ENCODE peak calls at places on chromosomes 4 and X, in five cellular contexts. X, L, K, W and F are unnamed samples.

GRCh38 chr4:183436417-183436816 is 8.0 kb upstream of the CDKN2AIP start:
- DNase-seq in X (peak; percentile 35), L (no peak), K (no peak), W (peak; percentile 21), F (no peak)

GRCh38 chrX:74465424-74465823 is 44.1 kb downstream of the SLC16A2 start:
- DNase-seq in X (no peak), L (no peak), K (no peak), W (no peak), F (no peak)

GRCh38 chrX:40062525-40063193 is 35.1 kb downstream of the BCOR start:
- DNase-seq in X (no peak), L (peak; percentile 73), K (no peak), W (no peak), F (no peak)

GRCh38 chr4:97395980-97396562 is 747.2 kb downstream of the STPG2 start:
- DNase-seq in X (no peak), L (no peak), K (no peak), W (no peak), F (no peak)

GRCh38 chr4:73676136-73676535 is 55.9 kb upstream of the RASSF6 start:
- DNase-seq in X (no peak), L (no peak), K (no peak), W (no peak), F (no peak)

GRCh38 chrX:48606091-48606490 is 8.8 kb downstream of the WDR13 start:
- DNase-seq in X (no peak), L (no peak), K (no peak), W (no peak), F (no peak)

GRCh38 chrX:19347916-19348315 is 4.2 kb downstream of the PDHA1 start:
- DNase-seq in X (no peak), L (no peak), K (no peak), W (no peak), F (no peak)

GRCh38 chr4:17690898-17691297 is 76.5 kb downstream of the MED28 start:
- DNase-seq in X (no peak), L (no peak), K (no peak), W (peak; percentile 21), F (no peak)

GRCh38 chr4:118991686-118992085 is 103.0 kb downstream of the SYNPO2 start:
- DNase-seq in X (no peak), L (peak; percentile 36), K (no peak), W (no peak), F (no peak)

GRCh38 chrX:39734174-39734776 is 363.5 kb downstream of the BCOR start:
- DNase-seq in X (no peak), L (no peak), K (no peak), W (peak; percentile 62), F (no peak)

GRCh38 chr4:148893095-148893494 is 450.9 kb upstream of the NR3C2 start:
- DNase-seq in X (no peak), L (no peak), K (no peak), W (no peak), F (no peak)

GRCh38 chr4:40363382-40363920 is 28.3 kb downstream of the CHRNA9 start:
- DNase-seq in X (no peak), L (peak; percentile 28), K (no peak), W (peak; percentile 54), F (no peak)

GRCh38 chr4:23890369-23891063 is 669 bp upstream of the PPARGC1A start:
- DNase-seq in X (no peak), L (no peak), K (no peak), W (no peak), F (no peak)
- H3K4me3 ChIP-seq in X (peak overlapping the region; percentile 64), L (no peak overlapping the region), K (peak overlapping the region; percentile 43), W (no peak overlapping the region), F (peak overlapping the region; percentile 75)

DNA sequence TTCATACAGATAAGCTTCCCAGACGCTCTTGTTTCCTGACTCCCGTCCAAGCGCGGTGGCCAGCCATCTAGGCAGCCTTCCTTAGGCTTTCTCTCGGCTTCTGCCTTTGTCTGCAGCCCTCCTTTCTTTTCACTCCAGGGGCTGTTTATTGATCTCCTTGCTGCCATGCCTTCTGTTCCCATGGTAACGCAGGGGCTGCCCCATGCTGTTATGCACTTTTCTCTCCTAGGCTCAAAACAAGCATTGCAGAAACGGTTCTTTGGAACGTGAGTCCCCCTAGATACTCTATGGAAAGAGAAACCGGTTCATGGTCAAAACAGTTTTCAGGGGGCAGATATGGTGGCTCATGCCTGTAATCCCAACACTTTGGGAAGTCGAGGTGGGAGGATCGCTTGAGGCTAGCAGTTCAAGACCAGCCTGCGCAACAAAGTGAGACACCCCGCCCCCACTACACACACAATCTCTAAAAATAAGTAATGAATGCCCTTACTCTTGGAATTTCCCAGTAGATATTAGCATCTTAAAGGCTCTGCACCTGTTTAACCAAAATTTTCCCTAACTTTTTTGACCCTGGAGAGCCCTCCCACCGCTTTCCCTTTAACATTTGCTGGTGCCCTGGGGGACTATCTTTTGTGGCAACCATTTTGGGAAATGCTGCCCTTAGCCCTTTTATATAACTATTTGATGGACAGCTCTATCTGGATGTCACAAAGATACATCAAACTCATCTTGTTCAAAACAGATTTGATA is 53.9 kb upstream of the ZNF157 start:
- DNase-seq in X (peak; percentile 30), L (no peak), K (no peak), W (no peak), F (no peak)
- H3K4me3 ChIP-seq in X (no peak overlapping the region), L (no peak overlapping the region), K (no peak overlapping the region), W (no peak overlapping the region), F (peak overlapping the region; percentile 40)

GRCh38 chrX:131704136-131704695 is 160.3 kb downstream of the OR13H1 start:
- DNase-seq in X (peak; percentile 89), L (peak; percentile 97), K (peak; percentile 13), W (peak; percentile 89), F (peak; percentile 86)
- H3K4me3 ChIP-seq in X (peak overlapping the region; percentile 73), L (no peak overlapping the region), K (no peak overlapping the region), W (peak overlapping the region; percentile 47), F (peak overlapping the region; percentile 63)

GRCh38 chr4:158169931-158170690 is 2.7 kb downstream of the GASK1B start:
- DNase-seq in X (no peak), L (no peak), K (no peak), W (no peak), F (no peak)
- H3K4me3 ChIP-seq in X (peak overlapping the region; percentile 69), L (peak overlapping the region; percentile 25), K (peak overlapping the region; percentile 50), W (peak overlapping the region; percentile 3), F (peak overlapping the region; percentile 67)

DNA sequence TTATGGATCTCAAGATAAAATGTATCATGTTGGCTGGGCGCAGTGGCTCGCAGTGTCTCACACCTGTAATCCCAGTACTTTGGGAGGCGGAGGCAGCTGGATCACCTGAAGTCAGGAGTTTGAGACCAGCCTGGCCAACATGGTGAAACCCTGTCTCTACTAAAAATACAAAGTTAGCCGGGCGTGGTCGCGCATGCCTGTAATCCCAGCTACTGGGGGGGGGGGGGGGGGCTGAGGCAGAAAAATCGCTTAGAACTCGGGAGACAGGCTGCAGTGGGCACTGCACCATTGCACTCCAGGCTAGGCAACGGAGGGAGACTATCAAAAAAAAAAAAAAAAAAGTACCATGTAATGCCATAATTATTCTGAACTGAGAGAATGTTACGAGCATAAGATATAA is 2.1 kb downstream of the RBMX start:
- DNase-seq in X (no peak), L (no peak), K (no peak), W (no peak), F (no peak)
- H3K4me3 ChIP-seq in X (peak overlapping the region; percentile 75), L (no peak overlapping the region), K (peak overlapping the region; percentile 77), W (no peak overlapping the region), F (peak overlapping the region; percentile 84)

GRCh38 chrX:147376601-147377387 is 534.9 kb upstream of the FMR1 start:
- DNase-seq in X (no peak), L (no peak), K (no peak), W (no peak), F (no peak)
- H3K4me3 ChIP-seq in X (no peak overlapping the region), L (no peak overlapping the region), K (no peak overlapping the region), W (no peak overlapping the region), F (no peak overlapping the region)

DNA sequence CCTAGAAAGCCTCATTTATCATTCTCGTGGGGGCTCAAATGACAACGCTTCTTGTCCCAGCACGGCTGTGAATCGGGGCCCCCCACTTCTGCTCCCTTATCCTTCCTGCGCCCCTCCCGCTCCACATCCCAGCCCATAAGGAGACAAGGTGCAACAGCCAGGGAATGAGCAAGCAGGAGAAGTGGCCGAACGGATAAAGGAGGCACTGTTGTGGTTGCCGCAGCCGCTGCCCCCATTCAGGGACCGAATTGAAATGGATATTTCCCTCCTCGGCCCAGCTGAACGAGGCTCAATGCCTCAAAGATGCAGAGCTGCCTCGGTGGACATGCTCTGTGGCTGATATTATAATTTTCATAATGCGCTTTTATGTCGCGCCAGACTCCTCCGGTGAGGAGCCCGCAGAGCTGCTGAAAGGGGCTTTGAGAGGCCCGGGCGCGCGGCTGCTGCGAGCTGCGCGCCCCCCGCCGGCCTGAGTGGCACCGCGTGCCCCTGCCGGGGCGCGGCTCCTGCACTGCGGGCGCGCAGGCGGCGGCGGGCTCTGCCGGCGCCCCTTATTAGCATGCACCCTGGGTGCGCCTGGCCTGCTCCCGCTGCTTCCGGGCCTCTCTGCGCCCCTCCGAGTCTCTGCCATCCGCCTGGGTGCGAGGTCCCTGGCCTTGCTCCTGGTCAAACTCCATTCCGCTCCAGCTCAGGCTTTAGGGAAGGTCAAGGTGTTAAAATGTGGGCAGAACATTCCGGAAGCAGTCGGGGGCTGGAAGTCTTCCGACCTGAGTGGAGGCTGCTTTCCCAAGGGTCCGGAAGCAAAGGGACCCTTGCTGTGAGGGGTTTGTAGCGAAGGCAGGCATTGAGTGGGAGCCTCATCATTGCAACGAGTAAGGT is 68.2 kb upstream of the TMEM33 start:
- DNase-seq in X (peak; percentile 52), L (no peak), K (no peak), W (no peak), F (no peak)
- H3K4me3 ChIP-seq in X (peak overlapping the region; percentile 15), L (no peak overlapping the region), K (no peak overlapping the region), W (no peak overlapping the region), F (peak overlapping the region; percentile 55)

GRCh38 chr4:142844782-142845181 is 1.3 kb downstream of the INPP4B start:
- DNase-seq in X (no peak), L (no peak), K (no peak), W (no peak), F (no peak)
- H3K4me3 ChIP-seq in X (peak overlapping the region; percentile 76), L (no peak overlapping the region), K (peak overlapping the region; percentile 61), W (no peak overlapping the region), F (peak overlapping the region; percentile 83)

DNA sequence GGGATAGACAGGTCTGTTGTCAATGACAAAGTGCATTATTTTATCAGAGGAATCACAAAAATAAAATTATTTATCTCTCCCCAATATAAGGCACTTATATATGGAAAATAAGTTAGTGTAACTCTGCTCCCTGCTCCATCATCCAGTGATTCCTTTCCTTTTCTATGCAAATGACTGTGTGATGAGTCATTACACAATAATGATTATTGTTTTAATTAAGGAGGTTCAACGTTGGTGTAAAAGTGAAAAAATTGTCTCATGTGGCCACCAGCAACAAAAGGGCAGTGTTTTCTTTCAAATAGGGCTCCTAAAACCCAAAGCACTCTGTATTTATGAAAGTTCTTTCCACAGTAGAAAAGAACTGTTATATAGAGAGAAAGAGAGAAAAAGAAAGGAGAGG is 16.7 kb downstream of the SLC7A11 start:
- DNase-seq in X (no peak), L (no peak), K (no peak), W (no peak), F (no peak)
- H3K4me3 ChIP-seq in X (no peak overlapping the region), L (no peak overlapping the region), K (no peak overlapping the region), W (no peak overlapping the region), F (no peak overlapping the region)

GRCh38 chr4:158038718-158039117 is 134.1 kb downstream of the GASK1B start:
- DNase-seq in X (no peak), L (no peak), K (no peak), W (no peak), F (no peak)

GRCh38 chr4:158032733-158033415 is 140.0 kb downstream of the GASK1B start:
- DNase-seq in X (no peak), L (no peak), K (no peak), W (no peak), F (no peak)

GRCh38 chr4:158036998-158037397 is 135.8 kb downstream of the GASK1B start:
- DNase-seq in X (peak; percentile 47), L (no peak), K (no peak), W (no peak), F (no peak)

GRCh38 chr4:158035662-158036195 is 137.1 kb downstream of the GASK1B start:
- DNase-seq in X (no peak), L (no peak), K (no peak), W (no peak), F (no peak)

GRCh38 chr4:158033416-158033863 is 139.4 kb downstream of the GASK1B start:
- DNase-seq in X (no peak), L (peak; percentile 52), K (no peak), W (no peak), F (no peak)
- H3K4me3 ChIP-seq in X (no peak overlapping the region), L (no peak overlapping the region), K (no peak overlapping the region), W (no peak overlapping the region), F (no peak overlapping the region)